ENCODE peak calls at places on chromosomes 2 and 18, in seven cellular contexts. Z is H9, X is neuronal stem cell, C is mesendoderm, W is IMR-90, J is mesenchymal stem cell, B is H1. R is an unnamed sample.

GRCh38 chr18:3594760-3595241 is 144.8 kb downstream of the TGIF1 start:
- DNase-seq in B (no peak), Z (no peak), W (peak; percentile 49), C (peak; percentile 78), J (peak; percentile 70), X (no peak), R (peak; percentile 76)

GRCh38 chr2:20450201-20451108 is 3.6 kb downstream of the RHOB start:
- DNase-seq in B (peak; percentile 47), X (no peak), C (peak; percentile 91), W (peak; percentile 89), Z (peak; percentile 39), J (peak; percentile 89), R (peak; percentile 67)

GRCh38 chr2:28277466-28277865 is 115.2 kb upstream of the FOSL2 start:
- DNase-seq in B (no peak), W (no peak), Z (no peak), C (no peak), X (no peak), J (no peak), R (no peak)

GRCh38 chr2:95061601-95062183 is 36.2 kb downstream of the MAL start:
- DNase-seq in J (no peak), B (no peak), C (no peak), X (no peak), W (no peak), Z (peak; percentile 6), R (no peak)

GRCh38 chr2:69205491-69205890 is 181.5 kb downstream of the GFPT1 start:
- DNase-seq in X (no peak), C (no peak), J (no peak), Z (no peak), B (no peak), W (no peak), R (no peak)

GRCh38 chr18:74898965-74899364 is 301.3 kb downstream of the ZNF407 start:
- DNase-seq in B (no peak), W (peak; percentile 68), X (no peak), J (peak; percentile 22), Z (no peak), C (no peak), R (no peak)

GRCh38 chr2:122528958-122529670 is 773.7 kb downstream of the TSN start:
- DNase-seq in X (no peak), C (no peak), J (no peak), Z (no peak), W (no peak), B (no peak), R (no peak)

GRCh38 chr18:49858309-49859005 is 45.1 kb upstream of the ACAA2 start:
- DNase-seq in W (peak; percentile 70), B (peak; percentile 90), Z (peak; percentile 78), J (peak; percentile 77), X (peak; percentile 70), C (peak; percentile 84), R (peak; percentile 82)

GRCh38 chr18:32730068-32730467 is 42.8 kb downstream of the KLHL14 start:
- DNase-seq in W (no peak), X (no peak), C (no peak), B (no peak), Z (no peak), J (no peak), R (no peak)

GRCh38 chr2:133004623-133005022 is 334.6 kb upstream of the LYPD1 start:
- DNase-seq in C (peak; percentile 44), B (peak; percentile 46), W (no peak), X (no peak), Z (no peak), J (no peak), R (peak; percentile 1)

GRCh38 chr2:88201811-88202169 is 31.6 kb downstream of the THNSL2 start:
- DNase-seq in B (no peak), W (no peak), Z (no peak), J (no peak), C (peak; percentile 53), X (no peak), R (no peak)

GRCh38 chr2:226338825-226339224 is 460.8 kb downstream of the IRS1 start:
- DNase-seq in W (no peak), Z (no peak), X (no peak), B (no peak), J (no peak), C (no peak), R (no peak)

GRCh38 chr2:159959136-159959535 is 103.3 kb downstream of the PLA2R1 start:
- DNase-seq in B (no peak), X (no peak), Z (no peak), W (no peak), C (no peak), J (no peak), R (no peak)

GRCh38 chr2:44960871-44961270 is 19.4 kb downstream of the SIX3 start:
- DNase-seq in C (no peak), J (no peak), W (no peak), X (no peak), B (no peak), Z (no peak), R (no peak)
- H3K27me3 ChIP-seq in C (peaks cover 2% of the 10 kb centered on the region), J (peaks cover 3% of the 10 kb centered on the region), W (peaks cover 34% of the 10 kb centered on the region), X (peaks cover under 1% of the 10 kb centered on the region), B (no peaks in the 10 kb centered on the region), Z (peaks cover 7% of the 10 kb centered on the region), R (peaks cover 3% of the 10 kb centered on the region)

DNA sequence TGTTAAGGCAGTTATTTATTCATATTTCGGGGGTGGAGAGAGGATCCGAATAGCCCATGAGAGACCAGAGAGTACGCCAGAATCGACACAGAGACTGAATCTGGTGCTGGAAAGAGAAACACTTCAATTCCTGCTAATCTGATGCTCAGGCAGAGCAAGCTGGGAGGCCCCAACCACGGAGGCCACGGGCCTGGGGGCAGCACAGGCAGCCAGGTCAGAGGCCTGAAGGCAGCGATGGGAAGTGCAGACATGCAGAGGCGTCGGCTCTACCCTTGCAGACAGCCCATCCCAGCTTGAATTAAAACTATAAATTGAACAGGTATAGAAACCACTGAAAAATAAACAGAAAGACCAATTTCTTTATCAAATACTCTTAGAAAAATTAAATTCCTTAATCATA is 50.6 kb downstream of the PXDN start:
- DNase-seq in X (no peak), J (no peak), Z (no peak), W (no peak), C (no peak), B (peak; percentile 43), R (no peak)
- H3K23ac ChIP-seq in X (no peak overlapping the region), J (no peak overlapping the region), Z (no peak overlapping the region), W (no peak overlapping the region), C (no peak overlapping the region), B (no peak overlapping the region), R (no peak overlapping the region)

GRCh38 chr18:48697441-48697840 is 158.6 kb downstream of the CTIF start:
- DNase-seq in Z (no peak), B (no peak), W (no peak), C (no peak), J (no peak), X (no peak), R (no peak)
- H2BK120ac ChIP-seq in Z (no peak overlapping the region), B (no peak overlapping the region), W (no peak overlapping the region), C (no peak overlapping the region), J (no peak overlapping the region), X (no peak overlapping the region), R (no peak overlapping the region)

DNA sequence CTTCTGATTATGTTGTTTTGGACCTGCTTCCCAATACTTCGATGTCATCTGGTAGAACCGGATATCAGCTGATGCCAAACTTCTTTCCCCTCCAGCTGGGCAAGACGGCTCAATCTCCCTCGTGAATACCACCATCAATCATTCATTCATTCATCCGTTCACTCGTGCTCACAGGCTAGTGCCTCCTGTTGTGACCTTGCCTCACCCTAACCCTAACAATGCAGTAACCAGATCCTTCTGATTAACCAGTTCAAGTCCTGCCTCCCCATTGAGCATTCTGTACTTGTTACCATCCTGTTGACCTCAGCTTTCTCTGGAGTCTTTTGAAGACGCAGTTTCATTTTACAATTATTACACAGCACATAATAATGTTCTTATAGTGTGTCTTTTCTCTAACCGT is 5.1 kb upstream of the PLEKHH2 start:
- DNase-seq in B (no peak), J (no peak), Z (no peak), C (no peak), X (no peak), W (no peak), R (no peak)
- H3K27me3 ChIP-seq in B (no peaks in the 10 kb centered on the region), J (no peaks in the 10 kb centered on the region), Z (no peaks in the 10 kb centered on the region), C (no peaks in the 10 kb centered on the region), X (no peaks in the 10 kb centered on the region), W (peaks cover 22% of the 10 kb centered on the region), R (no peaks in the 10 kb centered on the region)

DNA sequence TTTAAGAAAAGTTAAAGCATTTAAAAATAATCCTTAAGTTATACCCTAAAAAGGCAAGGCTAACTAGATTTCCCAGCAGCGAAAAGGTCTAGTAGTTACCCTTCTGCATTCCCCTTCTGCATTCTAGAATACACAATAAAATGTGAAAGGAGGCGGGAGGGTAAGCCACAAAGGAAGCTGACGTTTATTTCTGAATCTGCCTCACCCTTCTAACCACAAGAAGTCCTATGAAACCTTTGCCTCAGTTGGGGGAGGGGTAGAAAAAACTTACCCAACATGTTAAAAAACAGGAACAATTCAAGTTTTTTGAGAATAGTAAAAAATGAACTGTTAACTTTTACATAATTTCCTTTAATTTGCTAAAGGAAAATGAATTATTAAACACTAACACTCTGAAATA is 11.3 kb downstream of the STK17B start:
- DNase-seq in B (no peak), J (peak; percentile 88), W (peak; percentile 92), C (peak; percentile 85), X (no peak), Z (peak; percentile 36), R (peak; percentile 82)
- H3K23ac ChIP-seq in B (no peak overlapping the region), J (no peak overlapping the region), W (no peak overlapping the region), C (no peak overlapping the region), X (no peak overlapping the region), Z (no peak overlapping the region), R (no peak overlapping the region)

GRCh38 chr2:172572981-172573380 is 17.1 kb downstream of the PDK1 start:
- DNase-seq in Z (no peak), C (no peak), B (no peak), J (no peak), X (no peak), W (no peak), R (no peak)

GRCh38 chr2:172574965-172575364 is 19.1 kb downstream of the PDK1 start:
- DNase-seq in B (no peak), W (no peak), Z (no peak), C (no peak), J (no peak), X (no peak), R (no peak)

GRCh38 chr2:172571245-172571644 is 15.4 kb downstream of the PDK1 start:
- DNase-seq in W (no peak), C (no peak), X (no peak), Z (no peak), J (no peak), B (no peak), R (no peak)
- H2BK120ac ChIP-seq in W (no peak overlapping the region), C (no peak overlapping the region), X (no peak overlapping the region), Z (no peak overlapping the region), J (no peak overlapping the region), B (no peak overlapping the region), R (no peak overlapping the region)

DNA sequence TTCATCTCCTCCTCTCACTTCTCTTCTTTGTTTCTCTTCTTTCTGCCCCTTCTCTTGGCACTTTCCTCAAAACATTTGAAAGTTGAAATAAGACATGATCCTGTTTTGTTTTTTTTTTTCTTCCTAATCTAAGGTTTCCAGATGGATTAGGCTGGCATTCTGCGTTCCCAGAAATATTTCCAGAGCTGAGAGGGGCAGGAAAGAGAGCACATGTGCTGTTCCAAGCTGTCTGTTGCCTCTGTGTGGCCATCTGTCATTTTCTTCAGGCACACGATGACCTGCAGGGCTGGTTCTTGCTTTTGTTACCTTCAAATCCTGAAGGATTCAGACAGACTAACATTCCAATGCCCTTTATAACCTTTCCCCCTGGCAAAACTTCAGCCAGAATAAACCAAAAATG is 142.9 kb downstream of the RNF144A start:
- DNase-seq in X (no peak), C (no peak), B (no peak), J (no peak), W (no peak), Z (no peak), R (no peak)
- H3K27me3 ChIP-seq in X (no peaks in the 10 kb centered on the region), C (no peaks in the 10 kb centered on the region), B (no peaks in the 10 kb centered on the region), J (no peaks in the 10 kb centered on the region), W (no peaks in the 10 kb centered on the region), Z (no peaks in the 10 kb centered on the region), R (no peaks in the 10 kb centered on the region)